ENCODE peak calls at places on chromosomes 11 and 22, in eight cellular contexts. R is fibroblast of the aortic adventitia; B is GM12865; Q is upper lobe of right lung; X is naive thymus-derived CD4-positive, alpha-beta T cell; H is cardiac muscle cell; S is AG04450; C is CD4-positive, alpha-beta memory T cell. N is an unnamed sample.

GRCh38 chr11:76763573-76764348 is 19.4 kb upstream of the TSKU start:
- DNase-seq in R (peak), B (no peak), Q (no peak), X (no peak), H (no peak), S (no peak), C (no peak), N (peak)

GRCh38 chr11:60280412-60280811 is at the start of gene MS4A4A:
- DNase-seq in R (no peak), B (no peak), Q (no peak), X (no peak), H (no peak), S (no peak), C (no peak), N (no peak)

GRCh38 chr11:1470681-1471611 is 15.6 kb downstream of the MOB2 start:
- DNase-seq in R (no peak), B (no peak), Q (no peak), X (no peak), H (no peak), S (no peak), C (no peak), N (no peak)

GRCh38 chr22:49142281-49142680 is 685.4 kb downstream of the BRD1 start:
- DNase-seq in R (no peak), B (no peak), Q (no peak), X (no peak), H (no peak), S (no peak), C (no peak), N (no peak)

GRCh38 chr11:113814181-113814580 is 34.6 kb downstream of the CLDN25 start:
- DNase-seq in R (no peak), B (no peak), Q (no peak), X (no peak), H (no peak), S (no peak), C (no peak), N (no peak)

GRCh38 chr22:48098936-48099245 is 1336.4 kb downstream of the TBC1D22A start:
- DNase-seq in R (no peak), B (no peak), Q (no peak), X (no peak), H (no peak), S (no peak), C (no peak), N (no peak)

GRCh38 chr22:48943567-48944432 is 883.9 kb downstream of the BRD1 start:
- DNase-seq in R (no peak), B (no peak), Q (peak), X (no peak), H (peak), S (no peak), C (no peak), N (no peak)

GRCh38 chr11:78809931-78810481 is 235.3 kb upstream of the NARS2 start:
- DNase-seq in R (peak), B (no peak), Q (no peak), X (no peak), H (no peak), S (peak), C (no peak), N (no peak)

GRCh38 chr11:68982134-68982533 is 1.3 kb upstream of the MRGPRD start:
- DNase-seq in R (no peak), B (no peak), Q (no peak), X (no peak), H (no peak), S (no peak), C (no peak), N (no peak)

GRCh38 chr11:102111787-102112653 is 1.8 kb downstream of the YAP1 start:
- DNase-seq in R (peak), B (peak), Q (no peak), X (no peak), H (peak), S (no peak), C (peak), N (peak)

GRCh38 chr11:86115542-86116385 is 46.9 kb upstream of the PICALM start:
- DNase-seq in R (peak), B (peak), Q (no peak), X (no peak), H (no peak), S (no peak), C (no peak), N (peak)

GRCh38 chr11:123653405-123653996 is 923 bp downstream of the SCN3B start:
- DNase-seq in R (no peak), B (no peak), Q (no peak), X (no peak), H (no peak), S (no peak), C (no peak), N (no peak)

GRCh38 chr11:551596-551995 is 8.9 kb downstream of the LMNTD2 start:
- DNase-seq in R (no peak), B (no peak), Q (no peak), X (no peak), H (no peak), S (no peak), C (no peak), N (no peak)

GRCh38 chr11:79084382-79084781 is 356.4 kb downstream of the TENM4 start:
- DNase-seq in R (no peak), B (no peak), Q (no peak), X (no peak), H (no peak), S (no peak), C (no peak), N (no peak)

GRCh38 chr22:43110444-43110926 is at the start of gene BIK:
- DNase-seq in R (peak), B (peak), Q (peak), X (peak), H (peak), S (no peak), C (peak), N (no peak)

GRCh38 chr22:38148252-38148651 is 33.4 kb downstream of the PLA2G6 start:
- DNase-seq in R (peak), B (no peak), Q (peak), X (no peak), H (no peak), S (peak), C (no peak), N (peak)

GRCh38 chr22:40057652-40058051 is 62.9 kb downstream of the FAM83F start:
- DNase-seq in R (no peak), B (no peak), Q (no peak), X (no peak), H (no peak), S (no peak), C (no peak), N (no peak)

GRCh38 chr11:6468712-6469495 is 4.8 kb downstream of the TRIM3 start:
- DNase-seq in R (peak), B (peak), Q (peak), X (no peak), H (peak), S (peak), C (no peak), N (peak)

GRCh38 chr11:83583953-83584352 is 297.8 kb upstream of the CCDC90B start:
- DNase-seq in R (peak), B (peak), Q (no peak), X (no peak), H (no peak), S (no peak), C (no peak), N (peak)

GRCh38 chr22:35102663-35103062 is 36.7 kb downstream of the ISX start:
- DNase-seq in R (no peak), B (peak), Q (no peak), X (no peak), H (peak), S (no peak), C (no peak), N (peak)

GRCh38 chr11:45210846-45211245 is 64.4 kb downstream of the PRDM11 start:
- DNase-seq in R (no peak), B (no peak), Q (no peak), X (no peak), H (no peak), S (no peak), C (no peak), N (no peak)

GRCh38 chr22:40401981-40402406 is 31.6 kb downstream of the SGSM3 start:
- DNase-seq in R (no peak), B (no peak), Q (no peak), X (no peak), H (no peak), S (no peak), C (no peak), N (no peak)

GRCh38 chr22:41687901-41688364 is 734 bp downstream of the SNU13 start:
- DNase-seq in R (peak), B (peak), Q (peak), X (no peak), H (peak), S (no peak), C (no peak), N (peak)

GRCh38 chr11:61756452-61757212 is 4.2 kb downstream of the MYRF start:
- DNase-seq in R (no peak), B (peak), Q (no peak), X (no peak), H (no peak), S (no peak), C (no peak), N (peak)

GRCh38 chr11:19603771-19604170 is 108.9 kb upstream of the NAV2 start:
- DNase-seq in R (no peak), B (no peak), Q (no peak), X (no peak), H (no peak), S (no peak), C (no peak), N (no peak)

GRCh38 chr11:75775056-75775455 is 6.5 kb downstream of the DGAT2 start:
- DNase-seq in R (no peak), B (no peak), Q (no peak), X (no peak), H (no peak), S (no peak), C (no peak), N (no peak)

GRCh38 chr11:27429740-27430451 is 42.7 kb downstream of the LGR4 start:
- DNase-seq in R (no peak), B (no peak), Q (no peak), X (no peak), H (no peak), S (no peak), C (no peak), N (no peak)

GRCh38 chr11:108672113-108672512 is 7.2 kb downstream of the DDX10 start:
- DNase-seq in R (peak), B (no peak), Q (no peak), X (no peak), H (peak), S (no peak), C (no peak), N (peak)

GRCh38 chr22:25358421-25359170 is 139.2 kb downstream of the CRYBB2 start:
- DNase-seq in R (no peak), B (no peak), Q (peak), X (no peak), H (no peak), S (no peak), C (no peak), N (no peak)

DNA sequence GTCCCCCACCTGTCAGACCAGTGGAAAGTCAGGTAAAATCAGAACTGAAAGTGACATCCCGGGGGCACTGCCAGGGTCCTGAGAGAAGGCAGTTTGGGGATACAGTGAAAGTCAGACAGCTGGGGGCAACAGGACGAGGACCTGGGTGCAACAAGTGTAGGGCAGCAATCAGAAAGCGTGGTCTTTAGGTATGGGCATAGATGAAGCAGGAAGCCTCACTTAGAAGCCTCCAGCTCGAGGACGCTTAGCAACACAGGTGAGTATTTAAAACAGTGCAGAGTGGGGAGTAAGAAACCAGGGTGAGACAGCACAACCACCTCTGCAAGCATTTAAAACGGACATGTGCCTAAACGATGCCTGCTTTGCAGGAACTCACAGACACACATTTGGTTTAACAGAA is 64.6 kb upstream of the POU2AF1 start:
- DNase-seq in R (no peak), B (no peak), Q (no peak), X (no peak), H (no peak), S (no peak), C (no peak), N (no peak)
- H3K4me3 ChIP-seq in R (no peak), B (no peak), Q (no peak), X (no peak), H (no peak), S (no peak), C (no peak), N (no peak)

GRCh38 chr22:19097518-19097917 is 24.7 kb downstream of the DGCR2 start:
- DNase-seq in R (no peak), B (no peak), Q (peak), X (no peak), H (no peak), S (no peak), C (no peak), N (no peak)
- H3K4me3 ChIP-seq in R (no peak), B (no peak), Q (no peak), X (no peak), H (no peak), S (no peak), C (no peak), N (no peak)

DNA sequence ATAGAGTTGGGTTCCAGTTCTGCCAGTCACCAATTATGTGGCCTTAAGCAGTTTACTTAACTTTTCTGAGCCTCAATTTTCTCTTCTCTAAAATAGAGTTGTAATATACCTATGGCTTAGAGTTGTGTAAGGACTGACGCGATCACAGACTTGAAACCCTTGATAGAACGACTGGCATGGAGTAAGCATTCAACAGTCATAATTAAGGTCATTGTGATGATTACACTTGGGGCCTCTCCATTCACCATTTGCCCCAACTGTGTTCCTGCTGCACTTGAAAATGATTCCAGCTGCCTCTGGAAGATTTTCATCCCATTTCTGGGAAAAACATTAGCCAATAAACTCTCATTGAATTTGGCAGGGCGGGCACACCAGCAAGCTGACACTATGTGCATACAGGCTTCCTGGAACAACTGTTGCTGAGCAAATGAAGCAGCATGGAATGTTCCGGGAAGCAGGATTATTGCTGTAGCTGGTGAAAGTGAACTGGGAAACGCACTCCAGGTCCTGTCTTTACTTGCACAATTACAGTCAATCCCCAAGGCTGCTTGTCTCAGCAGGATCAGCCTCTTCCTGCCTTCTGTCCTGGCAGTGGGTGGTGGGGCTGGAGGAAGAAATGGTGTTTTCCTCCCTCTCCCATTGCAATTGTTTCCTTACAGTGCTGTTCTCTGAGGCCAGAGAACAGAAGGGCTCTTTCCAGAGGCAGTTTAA is 19.6 kb downstream of the CD44 start:
- DNase-seq in R (peak), B (no peak), Q (no peak), X (no peak), H (no peak), S (no peak), C (no peak), N (peak)
- H3K4me3 ChIP-seq in R (no peak), B (no peak), Q (no peak), X (peak), H (no peak), S (no peak), C (no peak), N (no peak)

GRCh38 chr22:19086417-19086816 is 35.8 kb downstream of the DGCR2 start:
- DNase-seq in R (no peak), B (no peak), Q (peak), X (no peak), H (no peak), S (no peak), C (no peak), N (no peak)

GRCh38 chr22:19082101-19082500 is 40.1 kb downstream of the DGCR2 start:
- DNase-seq in R (no peak), B (no peak), Q (no peak), X (no peak), H (no peak), S (no peak), C (no peak), N (no peak)

GRCh38 chr22:19082793-19083192 is 39.4 kb downstream of the DGCR2 start:
- DNase-seq in R (no peak), B (no peak), Q (peak), X (no peak), H (no peak), S (no peak), C (no peak), N (no peak)

GRCh38 chr22:19086944-19087343 is 35.3 kb downstream of the DGCR2 start:
- DNase-seq in R (peak), B (no peak), Q (no peak), X (no peak), H (no peak), S (no peak), C (no peak), N (peak)

DNA sequence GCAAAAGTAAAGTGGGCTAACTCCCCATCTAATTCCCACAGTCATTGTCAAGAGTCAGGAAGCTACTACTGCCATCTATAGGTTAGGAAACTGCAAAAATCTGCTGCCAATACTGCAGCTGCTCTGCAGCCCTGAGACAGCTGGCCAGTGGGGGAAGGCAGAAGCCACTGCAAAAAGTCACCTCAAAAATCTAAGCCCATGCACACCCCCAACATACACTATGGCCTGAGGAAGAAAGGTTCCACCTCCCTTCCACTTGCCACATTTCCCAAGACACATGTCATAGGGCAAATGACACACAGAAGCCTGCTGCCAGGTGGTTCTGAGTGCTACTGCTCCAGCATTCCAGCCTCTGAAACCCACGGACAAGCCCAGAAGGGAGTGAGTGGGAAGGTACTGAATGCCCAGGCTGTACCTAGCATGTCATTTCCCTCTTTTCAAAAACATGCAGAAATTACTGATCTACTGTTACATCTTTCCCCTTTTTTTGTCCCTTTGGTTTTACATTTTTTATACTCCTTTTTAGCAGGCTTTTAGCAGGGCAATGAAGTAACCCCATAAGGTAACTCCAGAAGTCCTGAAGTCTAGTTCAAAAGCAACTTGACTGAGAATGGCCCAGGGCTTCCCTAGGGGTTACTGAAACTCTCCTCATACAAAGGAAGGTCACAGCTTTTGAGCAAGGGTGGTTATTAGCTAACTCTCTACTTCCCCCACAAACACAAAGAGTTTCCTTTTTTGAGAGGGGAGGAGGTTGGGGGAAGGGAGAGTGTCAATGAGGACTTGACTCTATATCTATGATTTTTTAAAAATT is 36.8 kb downstream of the DGCR2 start:
- DNase-seq in R (peak), B (peak), Q (peak), X (no peak), H (no peak), S (no peak), C (no peak), N (peak)
- H3K4me3 ChIP-seq in R (no peak), B (no peak), Q (no peak), X (no peak), H (no peak), S (no peak), C (no peak), N (no peak)

GRCh38 chr22:36702832-36703210 is 731 bp downstream of the CACNG2 start:
- DNase-seq in R (no peak), B (no peak), Q (no peak), X (no peak), H (no peak), S (no peak), C (no peak), N (no peak)
- H3K4me3 ChIP-seq in R (no peak), B (no peak), Q (no peak), X (no peak), H (peak), S (no peak), C (no peak), N (no peak)

GRCh38 chr22:50171319-50171964 is 911 bp downstream of the PANX2 start:
- DNase-seq in R (no peak), B (no peak), Q (no peak), X (no peak), H (peak), S (no peak), C (no peak), N (no peak)
- H3K4me3 ChIP-seq in R (peak), B (no peak), Q (peak), X (no peak), H (peak), S (peak), C (no peak), N (peak)

N was measured in choroid plexus epithelial cell.